ENCODE peak calls at places on chromosomes 6 and 20, in six cellular contexts. W is HepG2, A is GM12878, R is K562, F is GM12892, S is H1. L is an unnamed sample.

GRCh38 chr20:59837623-59838394 is 95.6 kb downstream of the SYCP2 start:
- DNase-seq in S (no peak), W (no peak), A (peak), F (no peak), R (no peak), L (no peak)

GRCh38 chr6:50976907-50977306 is 158.2 kb downstream of the TFAP2B start:
- DNase-seq in W (no peak), S (no peak), F (no peak), R (no peak), A (no peak), L (no peak)

GRCh38 chr6:52953911-52954839 is 40.9 kb downstream of the GSTA4 start:
- DNase-seq in S (no peak), A (no peak), R (no peak), W (no peak), F (no peak), L (no peak)

GRCh38 chr20:9758752-9759151 is 80.1 kb downstream of the PAK5 start:
- DNase-seq in W (no peak), A (no peak), F (no peak), R (no peak), S (no peak), L (no peak)

GRCh38 chr20:18224968-18225568 is 63.3 kb upstream of the ZNF133 start:
- DNase-seq in F (no peak), R (no peak), A (no peak), W (peak), S (no peak), L (no peak)

GRCh38 chr6:100464910-100465700 is at the start of gene SIM1:
- DNase-seq in R (no peak), F (peak), W (no peak), A (no peak), S (peak), L (no peak)

GRCh38 chr6:84026721-84027164 is 6.8 kb upstream of the MRAP2 start:
- DNase-seq in W (peak), A (no peak), R (no peak), S (no peak), F (no peak), L (no peak)

GRCh38 chr6:113632220-113632864 is 224.8 kb upstream of the MARCKS start:
- DNase-seq in R (no peak), S (no peak), A (peak), F (no peak), W (peak), L (no peak)

GRCh38 chr20:31678389-31679356 is 41.0 kb downstream of the COX4I2 start:
- DNase-seq in R (peak), S (no peak), A (no peak), W (peak), F (no peak), L (no peak)

GRCh38 chr20:36311141-36311853 is 5.2 kb downstream of the DLGAP4 start:
- DNase-seq in R (no peak), F (no peak), W (no peak), A (no peak), S (no peak), L (no peak)

GRCh38 chr6:107314644-107315043 is 144.7 kb downstream of the PDSS2 start:
- DNase-seq in W (peak), S (no peak), F (no peak), R (no peak), A (no peak), L (no peak)

GRCh38 chr6:138012682-138013081 is 94.5 kb downstream of the PERP start:
- DNase-seq in R (no peak), W (no peak), S (no peak), A (no peak), F (no peak), L (no peak)

GRCh38 chr6:140082867-140083297 is 708.4 kb upstream of the CITED2 start:
- DNase-seq in A (no peak), R (peak), W (no peak), F (no peak), S (no peak), L (no peak)

GRCh38 chr20:37053230-37053950 is 42.4 kb downstream of the RBL1 start:
- DNase-seq in W (no peak), S (no peak), A (no peak), F (no peak), R (no peak), L (no peak)

GRCh38 chr20:63908008-63908682 is 13.2 kb downstream of the DNAJC5 start:
- DNase-seq in F (no peak), S (no peak), R (no peak), A (no peak), W (peak), L (no peak)

GRCh38 chr20:2694519-2694918 is 1.9 kb downstream of the EBF4 start:
- DNase-seq in A (no peak), R (no peak), W (no peak), S (no peak), F (no peak), L (no peak)

GRCh38 chr20:16261733-16262277 is 311.4 kb downstream of the KIF16B start:
- DNase-seq in R (peak), S (no peak), A (no peak), F (no peak), W (no peak), L (no peak)

GRCh38 chr6:128487746-128488145 is 32.7 kb downstream of the PTPRK start:
- DNase-seq in R (no peak), S (no peak), F (no peak), A (no peak), W (no peak), L (no peak)

GRCh38 chr20:46027245-46027853 is 1.7 kb upstream of the SLC12A5 start:
- DNase-seq in A (no peak), W (peak), R (peak), F (no peak), S (no peak), L (no peak)

GRCh38 chr6:79604583-79605037 is 26.5 kb upstream of the SH3BGRL2 start:
- DNase-seq in F (no peak), S (no peak), A (no peak), R (peak), W (peak), L (no peak)

GRCh38 chr6:81614292-81614691 is 138.2 kb downstream of the TENT5A start:
- DNase-seq in F (no peak), R (no peak), W (peak), S (no peak), A (no peak), L (no peak)

GRCh38 chr20:62887147-62887859 is 25.7 kb upstream of the TCFL5 start:
- DNase-seq in F (no peak), A (no peak), S (no peak), R (peak), W (peak), L (no peak)

GRCh38 chr20:3846740-3847418 is at the start of gene MAVS:
- DNase-seq in W (peak), R (peak), F (peak), S (peak), A (peak), L (peak)
- TF ChIP-seq POLR2A in W (peak), R (peak), F (peak), S (no peak), A (peak), L (peak)

GRCh38 chr20:53764416-53764800 is 170.8 kb upstream of the ZNF217 start:
- DNase-seq in W (no peak), F (no peak), S (no peak), R (no peak), A (no peak), L (no peak)

GRCh38 chr20:53757472-53757913 is 163.9 kb upstream of the ZNF217 start:
- DNase-seq in R (no peak), S (no peak), W (no peak), F (no peak), A (no peak), L (no peak)

GRCh38 chr20:53755733-53756523 is 162.3 kb upstream of the ZNF217 start:
- DNase-seq in W (no peak), A (no peak), R (no peak), S (no peak), F (no peak), L (no peak)

GRCh38 chr20:53763707-53764415 is 170.2 kb upstream of the ZNF217 start:
- DNase-seq in S (peak), A (no peak), F (no peak), R (peak), W (peak), L (no peak)

GRCh38 chr20:53760025-53760441 is 166.4 kb upstream of the ZNF217 start:
- DNase-seq in R (no peak), W (no peak), A (no peak), F (no peak), S (no peak), L (no peak)
- TF ChIP-seq TAF1 in R (no peak), W (no peak), A (no peak), F (no peak), S (no peak), L (no peak)

GRCh38 chr6:166259296-166259977 is 48.8 kb downstream of the PRR18 start:
- DNase-seq in A (no peak), W (no peak), F (no peak), S (no peak), R (no peak), L (no peak)
- TF ChIP-seq POLR2AphosphoS5 in A (no peak), W (no peak), F (no peak), S (no peak), R (no peak), L (no peak)

GRCh38 chr6:41966961-41967311 is 25.3 kb upstream of the CCND3 start:
- DNase-seq in F (no peak), S (no peak), R (peak), W (peak), A (no peak), L (no peak)
- TF ChIP-seq POLR2A in F (no peak), S (no peak), R (peak), W (no peak), A (no peak), L (no peak)

GRCh38 chr6:154521412-154521811 is 10.9 kb upstream of the CNKSR3 start:
- DNase-seq in A (no peak), R (peak), F (no peak), W (no peak), S (no peak), L (no peak)

GRCh38 chr6:154518386-154518785 is 7.9 kb upstream of the CNKSR3 start:
- DNase-seq in R (no peak), A (no peak), F (no peak), S (no peak), W (no peak), L (no peak)

GRCh38 chr6:154516276-154516675 is 5.8 kb upstream of the CNKSR3 start:
- DNase-seq in A (no peak), R (no peak), F (no peak), S (no peak), W (no peak), L (no peak)

GRCh38 chr6:154522576-154522975 is 12.1 kb upstream of the CNKSR3 start:
- DNase-seq in S (no peak), W (no peak), F (no peak), R (no peak), A (no peak), L (no peak)

GRCh38 chr6:154520280-154520679 is 9.8 kb upstream of the CNKSR3 start:
- DNase-seq in F (no peak), W (no peak), A (no peak), S (no peak), R (peak), L (no peak)
- TF ChIP-seq TAF1 in F (no peak), W (no peak), A (no peak), S (no peak), R (no peak), L (no peak)

L was measured in GM12891.